ENCODE peak calls at places on chromosomes 13 and 19, in five cellular contexts. K, E, W, N and H are unnamed samples. For H3K36me3, the result is how much of the 10 kb centered on the place peaks cover.

GRCh38 chr19:39595950-39596349 is 6.4 kb upstream of the LGALS13 start:
- DNase-seq in E (no peak), W (no peak), N (no peak), K (no peak), H (no peak)

GRCh38 chr19:49570997-49571676 is 9.2 kb downstream of the NOSIP start:
- DNase-seq in N (peak), W (no peak), E (no peak), K (no peak), H (no peak)

GRCh38 chr13:49213539-49213938 is 6.6 kb upstream of the MLNR start:
- DNase-seq in N (no peak), E (no peak), K (no peak), W (no peak), H (no peak)

GRCh38 chr19:51549533-51550324 is 18.3 kb upstream of the SIGLEC6 start:
- DNase-seq in E (no peak), N (no peak), K (no peak), W (no peak), H (no peak)

GRCh38 chr19:1811472-1811894 is 593 bp downstream of the ATP8B3 start:
- DNase-seq in E (peak), K (peak), W (peak), N (no peak), H (peak)

GRCh38 chr19:52734340-52734892 is 428 bp downstream of the ZNF611 start:
- DNase-seq in W (peak), K (no peak), E (no peak), N (no peak), H (no peak)

GRCh38 chr13:77168232-77168631 is 141.3 kb upstream of the FBXL3 start:
- DNase-seq in E (no peak), N (no peak), W (no peak), K (no peak), H (no peak)

GRCh38 chr13:26482451-26483197 is 74.9 kb upstream of the WASF3 start:
- DNase-seq in K (no peak), E (peak), W (no peak), N (peak), H (no peak)

GRCh38 chr19:49497790-49498106 is 1.5 kb downstream of the RPS11 start:
- DNase-seq in W (no peak), K (no peak), N (no peak), E (no peak), H (no peak)

GRCh38 chr19:16442386-16443276 is 29.1 kb downstream of the EPS15L1 start:
- DNase-seq in W (no peak), N (peak), K (no peak), E (no peak), H (peak)

GRCh38 chr13:79722885-79723445 is 242.0 kb downstream of the NDFIP2 start:
- DNase-seq in K (no peak), E (no peak), W (no peak), N (no peak), H (no peak)

GRCh38 chr13:59424661-59425060 is 739.1 kb downstream of the DIAPH3 start:
- DNase-seq in E (no peak), K (no peak), N (no peak), W (no peak), H (no peak)

GRCh38 chr19:29533578-29534544 is 8.1 kb downstream of the VSTM2B start:
- DNase-seq in K (no peak), N (no peak), W (peak), E (no peak), H (no peak)

GRCh38 chr13:95481051-95481775 is 71.3 kb upstream of the CLDN10 start:
- DNase-seq in N (no peak), E (peak), K (no peak), W (no peak), H (no peak)

GRCh38 chr19:16875584-16876555 is 12.9 kb upstream of the F2RL3 start:
- DNase-seq in K (no peak), N (no peak), E (no peak), W (no peak), H (no peak)

GRCh38 chr13:87810920-87811344 is 139.8 kb downstream of the SLITRK5 start:
- DNase-seq in N (no peak), K (no peak), W (no peak), E (no peak), H (no peak)

GRCh38 chr13:73578251-73578875 is 519.6 kb downstream of the KLF5 start:
- DNase-seq in K (no peak), N (no peak), E (no peak), W (no peak), H (no peak)
- H3K36me3 ChIP-seq in K (under half), N (under half), E (under half), W (under half), H (under half)

GRCh38 chr19:35628565-35629331 is at the start of gene RBM42:
- DNase-seq in N (peak), E (peak), K (peak), W (peak), H (peak)
- TF ChIP-seq CTCF in N (no peak), E (no peak), K (no peak), W (no peak), H (no peak)

DNA sequence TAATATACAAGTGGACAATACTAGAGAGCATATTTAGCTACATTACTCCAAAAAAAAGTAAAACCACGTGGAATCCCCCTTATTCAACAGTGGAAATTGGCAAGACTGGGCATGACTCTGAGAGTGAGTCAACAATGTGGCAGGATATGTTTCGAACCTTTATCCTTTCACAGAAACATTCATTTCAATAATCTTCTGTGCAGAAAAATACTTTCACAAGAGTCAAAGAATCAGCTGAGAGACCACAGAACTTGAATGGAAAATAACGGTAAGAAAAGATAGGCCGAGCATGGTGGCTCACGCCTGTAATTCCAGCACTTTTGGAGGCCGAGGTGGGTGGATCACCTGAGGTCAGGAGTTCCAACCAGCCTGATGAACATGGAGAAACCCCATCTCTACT is 25.1 kb upstream of the CD70 start:
- DNase-seq in K (no peak), E (no peak), N (no peak), W (no peak), H (no peak)
- H3K36me3 ChIP-seq in K (under half), E (under half), N (under half), W (under half), H (under half)

DNA sequence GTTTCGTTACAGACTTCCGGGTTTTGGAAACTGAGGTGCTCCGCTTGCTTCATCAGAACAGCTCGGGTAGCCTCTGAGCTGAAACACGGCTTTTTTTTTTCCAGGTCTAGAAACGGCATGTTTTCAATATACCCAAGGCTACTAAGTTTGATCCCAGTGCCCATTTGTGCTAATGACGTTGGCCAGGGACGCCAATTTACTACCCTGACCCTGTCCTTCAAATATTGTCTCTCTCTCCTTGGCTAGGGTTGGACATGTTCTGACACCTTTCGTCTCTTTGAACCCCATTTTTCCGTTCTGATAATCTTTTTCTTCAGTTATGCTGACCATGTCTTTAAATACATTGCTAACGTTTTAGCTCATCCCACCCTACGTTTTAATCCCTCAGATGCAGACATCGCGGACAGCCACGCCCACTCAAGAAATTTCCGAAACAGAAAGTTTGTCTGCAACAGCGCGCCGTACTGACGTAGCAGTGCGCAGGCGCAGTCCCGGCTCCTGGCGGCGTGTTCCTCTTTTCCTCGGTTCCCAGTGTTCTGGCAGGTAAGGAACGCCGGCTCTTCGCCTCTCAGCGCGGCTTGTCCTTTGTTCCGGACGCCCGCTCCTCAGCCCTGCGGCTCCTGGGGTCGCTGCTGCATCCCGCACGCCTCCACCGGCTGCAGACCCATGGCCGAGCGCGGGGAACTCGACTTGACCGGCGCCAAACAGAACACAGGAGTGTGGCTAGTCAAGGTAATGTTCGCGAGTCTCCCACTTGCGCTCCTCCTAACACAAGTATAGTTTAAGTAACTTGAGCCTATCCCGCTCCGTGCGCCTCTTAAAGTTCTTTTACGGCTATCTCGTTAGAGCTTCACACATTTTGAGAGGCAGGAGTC is at the start of gene GTF2F2:
- DNase-seq in K (peak), N (peak), W (peak), E (peak), H (peak)
- TF ChIP-seq CTCF in K (peak), N (no peak), W (no peak), E (no peak), H (no peak)

GRCh38 chr19:14158276-14159023 is 22.1 kb upstream of the ASF1B start:
- DNase-seq in K (no peak), W (no peak), N (no peak), E (no peak), H (no peak)
- H3K36me3 ChIP-seq in K (under half), W (under half), N (half or more), E (under half), H (half or more)